ENCODE peak calls at places on chromosomes 13 and 19, in nine cellular contexts. Q is ovary, B is left lung, X is BJ, R is GM12878, J is adrenal gland, T is PC-3, A is heart right ventricle, G is transverse colon. C is an unnamed sample.

GRCh38 chr13:39779337-39780270 is 124.1 kb downstream of the COG6 start:
- DNase-seq in Q (no peak), B (no peak), X (no peak), R (no peak), J (no peak), T (peak; percentile 39), A (no peak), G (no peak), C (peak; percentile 90)

GRCh38 chr13:94494021-94494420 is 14.5 kb upstream of the DCT start:
- DNase-seq in Q (no peak), B (no peak), X (no peak), R (no peak), J (no peak), T (no peak), A (no peak), G (no peak), C (no peak)

GRCh38 chr13:37107868-37108267 is 2.4 kb upstream of the CSNK1A1L start:
- DNase-seq in Q (no peak), B (no peak), X (no peak), R (no peak), J (no peak), T (peak; percentile 55), A (no peak), G (no peak), C (no peak)

GRCh38 chr13:37306778-37307544 is 201.5 kb upstream of the CSNK1A1L start:
- DNase-seq in Q (no peak), B (no peak), X (peak; percentile 91), R (no peak), J (no peak), T (peak; percentile 88), A (no peak), G (no peak), C (peak; percentile 92)

GRCh38 chr19:32397736-32398135 is 7.8 kb upstream of the DPY19L3 start:
- DNase-seq in Q (no peak), B (no peak), X (no peak), R (no peak), J (no peak), T (peak; percentile 58), A (no peak), G (no peak), C (peak; percentile 34)

GRCh38 chr13:23022667-23023066 is 158.1 kb upstream of the SGCG start:
- DNase-seq in Q (no peak), B (no peak), X (no peak), R (no peak), J (no peak), T (no peak), A (no peak), G (no peak), C (no peak)

GRCh38 chr19:6062274-6062673 is 48.0 kb downstream of the RFX2 start:
- DNase-seq in Q (peak; percentile 66), B (peak; percentile 82), X (no peak), R (no peak), J (peak; percentile 84), T (no peak), A (no peak), G (peak; percentile 57), C (no peak)

GRCh38 chr13:53336441-53337160 is 308.0 kb downstream of the OLFM4 start:
- DNase-seq in Q (no peak), B (no peak), X (no peak), R (no peak), J (no peak), T (no peak), A (no peak), G (no peak), C (no peak)

GRCh38 chr19:37986048-37986750 is 79.2 kb downstream of the SIPA1L3 start:
- DNase-seq in Q (no peak), B (no peak), X (no peak), R (no peak), J (no peak), T (no peak), A (no peak), G (no peak), C (no peak)

GRCh38 chr13:80336335-80336734 is 4.6 kb downstream of the SPRY2 start:
- DNase-seq in Q (no peak), B (no peak), X (no peak), R (no peak), J (no peak), T (no peak), A (no peak), G (no peak), C (no peak)

GRCh38 chr13:19185086-19185864 is 3.7 kb upstream of the TUBA3C start:
- DNase-seq in Q (no peak), B (no peak), X (no peak), R (no peak), J (peak; percentile 2), T (no peak), A (no peak), G (no peak), C (no peak)

GRCh38 chr19:31659897-31660210 is 310.6 kb upstream of the TSHZ3 start:
- DNase-seq in Q (no peak), B (no peak), X (no peak), R (no peak), J (no peak), T (no peak), A (no peak), G (no peak), C (peak; percentile 39)

GRCh38 chr19:6238643-6239281 is 41.0 kb downstream of the MLLT1 start:
- DNase-seq in Q (peak; percentile 74), B (peak; percentile 70), X (no peak), R (no peak), J (no peak), T (peak; percentile 46), A (peak; percentile 67), G (no peak), C (peak; percentile 23)

GRCh38 chr13:42392706-42393572 is 121.0 kb downstream of the AKAP11 start:
- DNase-seq in Q (no peak), B (no peak), X (no peak), R (no peak), J (no peak), T (no peak), A (no peak), G (no peak), C (no peak)

GRCh38 chr19:55632463-55632834 is 8.1 kb upstream of the ZNF784 start:
- DNase-seq in Q (peak; percentile 93), B (no peak), X (no peak), R (peak; percentile 75), J (peak; percentile 98), T (peak; percentile 99), A (no peak), G (peak; percentile 94), C (peak; percentile 92)

DNA sequence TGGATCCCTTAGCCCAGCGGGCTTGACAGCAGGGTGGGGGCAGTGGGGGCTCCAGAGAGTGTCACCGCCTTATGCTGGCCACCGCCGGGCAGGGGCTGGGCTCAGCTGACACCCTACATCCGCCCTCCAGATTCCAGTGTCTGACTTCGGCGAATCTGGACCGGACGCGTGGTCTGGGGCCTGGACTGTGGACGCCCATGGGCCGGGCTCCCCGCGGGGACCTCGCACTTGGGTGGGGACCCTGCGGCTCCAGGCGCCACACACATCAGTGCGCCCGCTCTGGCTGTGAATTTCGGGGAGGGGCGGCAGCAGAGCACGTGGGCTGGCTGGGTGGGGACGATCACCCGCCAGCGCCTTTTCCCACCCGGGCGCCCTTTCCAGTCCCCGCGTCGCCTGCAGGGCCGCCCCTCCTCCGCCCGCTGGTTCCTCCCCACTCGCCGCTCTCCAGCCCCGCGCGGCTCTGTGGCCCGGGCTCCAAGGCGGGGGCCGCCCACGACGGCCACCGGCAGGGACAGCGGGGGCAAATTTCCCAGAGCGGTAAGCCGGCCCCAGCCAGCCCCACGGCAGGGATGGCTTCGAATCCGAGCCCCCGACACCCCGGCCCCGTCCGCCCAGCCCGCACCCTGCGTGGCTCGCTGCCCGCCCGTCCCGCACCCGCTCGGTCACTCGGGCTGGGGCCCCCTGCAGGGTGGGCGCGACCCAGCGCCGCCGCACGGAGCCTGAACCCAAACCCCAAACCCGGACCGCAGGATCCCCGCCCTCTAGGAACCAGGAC is 23.3 kb upstream of the ZNF99 start:
- DNase-seq in Q (no peak), B (peak; percentile 61), X (no peak), R (no peak), J (no peak), T (no peak), A (no peak), G (no peak), C (no peak)
- H3K4me3 ChIP-seq in Q (no peak overlapping the region), B (no peak overlapping the region), X (no peak overlapping the region), R (no peak overlapping the region), J (no peak overlapping the region), T (no peak overlapping the region), A (peak overlapping the region; percentile 11), G (no peak overlapping the region), C (no peak overlapping the region)

DNA sequence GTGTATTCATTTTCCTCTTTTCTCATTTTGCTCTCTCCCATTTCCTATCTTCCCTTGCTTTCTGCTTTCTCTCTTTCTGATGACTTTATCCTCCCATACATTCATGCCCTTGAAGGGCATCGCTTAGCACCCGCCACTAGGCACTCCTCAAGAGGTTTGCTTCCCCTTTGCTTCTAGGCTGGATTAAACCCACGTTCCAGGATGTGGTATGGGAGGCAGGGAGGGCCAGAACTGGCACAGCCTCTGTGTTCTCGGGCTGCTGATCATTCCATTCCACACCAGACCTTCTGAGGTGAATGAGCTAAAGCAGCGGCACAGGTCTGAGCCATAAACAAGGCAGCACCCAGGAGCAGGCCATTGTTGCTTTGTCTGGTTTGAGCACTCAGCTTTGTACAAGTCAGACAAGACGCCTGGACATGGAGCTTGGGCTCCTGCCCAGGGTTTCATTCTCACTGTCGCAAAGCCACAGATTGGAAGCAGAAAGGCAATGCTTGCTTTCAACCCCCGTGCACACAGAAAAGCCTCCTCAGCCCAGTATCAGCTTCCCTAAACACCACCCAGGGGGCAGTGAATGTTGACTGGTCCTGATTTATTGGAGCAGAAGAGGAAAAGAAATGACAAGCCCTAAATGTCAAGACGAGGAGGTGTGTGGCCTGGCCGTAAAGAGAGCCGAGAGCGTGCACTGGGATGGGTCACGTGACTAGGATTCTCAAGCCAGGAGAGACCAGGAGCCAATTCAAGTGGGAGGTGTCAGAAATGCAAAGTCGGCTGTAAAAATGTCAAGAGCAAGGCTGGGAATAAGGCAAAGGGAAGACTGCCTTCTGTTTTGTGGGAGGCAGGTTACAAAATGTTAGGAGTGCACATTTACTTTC is 218.0 kb upstream of the SERP2 start:
- DNase-seq in Q (peak; percentile 79), B (no peak), X (peak; percentile 26), R (no peak), J (peak; percentile 63), T (no peak), A (peak; percentile 40), G (peak; percentile 73), C (no peak)
- H3K4me3 ChIP-seq in Q (peak overlapping the region; percentile 32), B (no peak overlapping the region), X (no peak overlapping the region), R (no peak overlapping the region), J (no peak overlapping the region), T (no peak overlapping the region), A (peak overlapping the region; percentile 29), G (no peak overlapping the region), C (no peak overlapping the region)

DNA sequence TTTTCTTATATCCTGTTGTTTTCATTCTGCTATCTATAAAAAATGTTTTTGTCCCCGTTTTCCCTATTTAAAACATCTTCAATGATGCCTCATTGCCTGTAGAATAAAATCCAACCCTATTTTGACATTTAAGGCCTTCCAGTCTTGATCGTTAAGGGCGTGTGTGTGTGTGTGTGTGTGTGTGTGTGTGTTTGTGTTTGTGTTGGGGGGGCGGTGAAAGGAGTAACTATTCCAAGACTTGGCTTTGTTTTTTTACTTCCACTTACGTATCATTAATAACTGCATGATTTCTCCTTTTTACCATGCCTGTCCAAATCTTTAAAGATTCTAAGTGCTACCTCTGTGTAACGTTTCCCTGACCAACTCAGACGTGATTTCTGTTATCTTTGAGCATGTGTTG is 784 bp downstream of the PIBF1 start:
- DNase-seq in Q (no peak), B (no peak), X (no peak), R (no peak), J (no peak), T (no peak), A (no peak), G (no peak), C (peak; percentile 6)
- H3K4me3 ChIP-seq in Q (peak overlapping the region; percentile 98), B (peak overlapping the region; percentile 94), X (peak overlapping the region; percentile 99), R (peak overlapping the region; percentile 85), J (no peak overlapping the region), T (peak overlapping the region; percentile 91), A (peak overlapping the region; percentile 85), G (peak overlapping the region; percentile 94), C (peak overlapping the region; percentile 86)

GRCh38 chr13:66114127-66114526 is 1116.0 kb downstream of the PCDH9 start:
- DNase-seq in Q (no peak), B (no peak), X (peak; percentile 80), R (no peak), J (no peak), T (no peak), A (no peak), G (no peak), C (no peak)
- H3K4me3 ChIP-seq in Q (no peak overlapping the region), B (no peak overlapping the region), X (no peak overlapping the region), R (no peak overlapping the region), J (no peak overlapping the region), T (no peak overlapping the region), A (no peak overlapping the region), G (no peak overlapping the region), C (no peak overlapping the region)

C was measured in SJCRH30.